ENCODE peak calls at places on chromosomes 16 and 17, in eight cellular contexts. W is GM12865, E is tibial nerve, S is fibroblast of pulmonary artery, U is heart left ventricle, F is adrenal gland, M is OCI-LY7, K is upper lobe of right lung. B is an unnamed sample.

GRCh38 chr16:55568151-55568693 is 1.7 kb downstream of the CAPNS2 start:
- DNase-seq in W (no peak), E (no peak), S (no peak), U (no peak), F (no peak), M (no peak), K (no peak), B (no peak)

GRCh38 chr17:27974531-27975145 is 67.8 kb upstream of the NLK start:
- DNase-seq in W (no peak), E (no peak), S (no peak), U (no peak), F (no peak), M (no peak), K (no peak), B (no peak)

GRCh38 chr17:43936434-43936833 is 5.8 kb downstream of the PPY start:
- DNase-seq in W (no peak), E (no peak), S (no peak), U (no peak), F (no peak), M (no peak), K (no peak), B (no peak)

GRCh38 chr17:44221862-44222111 is 2.3 kb upstream of the UBTF start:
- DNase-seq in W (no peak), E (no peak), S (no peak), U (no peak), F (no peak), M (no peak), K (peak), B (no peak)

GRCh38 chr16:78034530-78034929 is 12.2 kb downstream of the CLEC3A start:
- DNase-seq in W (peak), E (no peak), S (no peak), U (no peak), F (no peak), M (no peak), K (no peak), B (no peak)

GRCh38 chr17:17836250-17836817 is 452 bp downstream of the SREBF1 start:
- DNase-seq in W (peak), E (peak), S (peak), U (peak), F (peak), M (peak), K (peak), B (peak)

GRCh38 chr17:78610951-78611511 is 33.8 kb upstream of the DNAH17 start:
- DNase-seq in W (no peak), E (no peak), S (no peak), U (no peak), F (no peak), M (no peak), K (no peak), B (no peak)

GRCh38 chr17:70875729-70876344 is 706.5 kb downstream of the KCNJ2 start:
- DNase-seq in W (no peak), E (no peak), S (peak), U (no peak), F (no peak), M (no peak), K (no peak), B (no peak)

GRCh38 chr17:83144421-83145357 is 65.3 kb downstream of the METRNL start:
- DNase-seq in W (no peak), E (no peak), S (no peak), U (no peak), F (peak), M (no peak), K (no peak), B (peak)

GRCh38 chr17:74386397-74386796 is 19.1 kb downstream of the GPR142 start:
- DNase-seq in W (no peak), E (no peak), S (peak), U (peak), F (peak), M (no peak), K (no peak), B (no peak)

GRCh38 chr16:89139907-89140361 is 31.6 kb upstream of the CDH15 start:
- DNase-seq in W (no peak), E (no peak), S (no peak), U (no peak), F (no peak), M (no peak), K (peak), B (no peak)

GRCh38 chr16:86306046-86306644 is 204.2 kb upstream of the FOXF1 start:
- DNase-seq in W (no peak), E (no peak), S (no peak), U (no peak), F (no peak), M (no peak), K (no peak), B (no peak)

GRCh38 chr17:36578671-36579070 is 13.0 kb upstream of the DHRS11 start:
- DNase-seq in W (no peak), E (no peak), S (no peak), U (no peak), F (no peak), M (no peak), K (no peak), B (no peak)

GRCh38 chr17:73343168-73343634 is 31.4 kb upstream of the CDC42EP4 start:
- DNase-seq in W (no peak), E (peak), S (peak), U (peak), F (peak), M (no peak), K (no peak), B (peak)

GRCh38 chr16:2289282-2289681 is 21.4 kb upstream of the RNPS1 start:
- DNase-seq in W (no peak), E (no peak), S (no peak), U (no peak), F (no peak), M (no peak), K (peak), B (no peak)

GRCh38 chr17:68107373-68107772 is 71.8 kb downstream of the KPNA2 start:
- DNase-seq in W (no peak), E (no peak), S (no peak), U (no peak), F (no peak), M (no peak), K (no peak), B (no peak)

GRCh38 chr16:71846443-71846842 is 667 bp downstream of the ATXN1L start:
- DNase-seq in W (peak), E (no peak), S (no peak), U (no peak), F (peak), M (peak), K (no peak), B (peak)

GRCh38 chr16:67407788-67408452 is 8.4 kb downstream of the ZDHHC1 start:
- DNase-seq in W (no peak), E (no peak), S (no peak), U (no peak), F (no peak), M (no peak), K (no peak), B (no peak)
- TF ChIP-seq CTCF in W (no peak), E (no peak), S (no peak), U (no peak), F (no peak), M (no peak), K (no peak), B (no peak)

DNA sequence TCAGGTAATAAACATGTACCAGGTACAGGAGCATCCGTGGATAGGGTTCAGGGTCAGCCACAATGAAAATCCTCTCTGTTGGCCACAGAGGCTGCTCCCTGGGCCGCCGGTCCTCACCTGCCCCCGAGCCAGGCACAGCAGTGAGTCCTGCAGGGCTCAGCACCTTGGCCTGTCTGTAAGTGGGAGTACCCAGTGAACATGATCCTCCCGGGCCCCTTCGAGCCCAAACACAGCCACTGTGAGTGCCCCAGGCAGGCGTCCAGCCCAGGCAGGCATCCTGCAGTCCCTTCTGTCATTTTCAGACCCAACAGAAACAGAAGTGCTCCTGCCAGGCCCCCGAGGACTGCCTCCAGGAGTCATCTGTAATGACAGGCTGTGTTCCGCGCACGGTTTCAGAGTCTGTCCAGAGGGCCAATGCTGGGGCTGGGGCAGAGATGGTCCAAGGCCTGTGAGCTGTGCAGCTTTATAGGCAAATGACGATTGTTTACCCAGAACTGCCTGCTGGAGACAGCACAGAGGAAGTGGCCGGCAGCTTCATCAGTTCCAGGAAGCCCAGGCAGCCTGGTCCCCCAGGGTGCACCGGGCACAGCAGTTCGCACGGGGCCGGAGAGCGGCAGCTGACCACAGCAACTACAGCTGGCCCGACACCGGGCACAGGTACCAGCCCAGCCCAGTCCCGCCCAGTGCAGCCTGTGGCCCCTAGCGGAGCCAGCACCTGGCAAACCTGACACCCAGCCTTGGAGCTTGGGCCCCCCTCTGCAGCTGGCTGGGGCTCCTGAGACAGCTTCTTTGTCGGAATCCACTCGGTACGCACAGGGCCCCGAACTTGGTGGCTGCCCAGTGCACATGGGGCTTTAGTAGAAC is 13.2 kb downstream of the SLC7A5 start:
- DNase-seq in W (peak), E (no peak), S (peak), U (peak), F (peak), M (peak), K (peak), B (peak)
- TF ChIP-seq CTCF in W (no peak), E (no peak), S (no peak), U (no peak), F (no peak), M (no peak), K (no peak), B (no peak)

GRCh38 chr17:8255499-8255898 is 6.4 kb downstream of the PFAS start:
- DNase-seq in W (no peak), E (no peak), S (no peak), U (no peak), F (no peak), M (no peak), K (no peak), B (no peak)
- TF ChIP-seq CTCF in W (no peak), E (no peak), S (peak), U (no peak), F (no peak), M (peak), K (no peak), B (no peak)

GRCh38 chr16:85019659-85020245 is 7.8 kb upstream of the KIAA0513 start:
- DNase-seq in W (peak), E (no peak), S (no peak), U (no peak), F (no peak), M (no peak), K (peak), B (peak)
- TF ChIP-seq CTCF in W (no peak), E (no peak), S (no peak), U (no peak), F (no peak), M (no peak), K (no peak), B (no peak)

DNA sequence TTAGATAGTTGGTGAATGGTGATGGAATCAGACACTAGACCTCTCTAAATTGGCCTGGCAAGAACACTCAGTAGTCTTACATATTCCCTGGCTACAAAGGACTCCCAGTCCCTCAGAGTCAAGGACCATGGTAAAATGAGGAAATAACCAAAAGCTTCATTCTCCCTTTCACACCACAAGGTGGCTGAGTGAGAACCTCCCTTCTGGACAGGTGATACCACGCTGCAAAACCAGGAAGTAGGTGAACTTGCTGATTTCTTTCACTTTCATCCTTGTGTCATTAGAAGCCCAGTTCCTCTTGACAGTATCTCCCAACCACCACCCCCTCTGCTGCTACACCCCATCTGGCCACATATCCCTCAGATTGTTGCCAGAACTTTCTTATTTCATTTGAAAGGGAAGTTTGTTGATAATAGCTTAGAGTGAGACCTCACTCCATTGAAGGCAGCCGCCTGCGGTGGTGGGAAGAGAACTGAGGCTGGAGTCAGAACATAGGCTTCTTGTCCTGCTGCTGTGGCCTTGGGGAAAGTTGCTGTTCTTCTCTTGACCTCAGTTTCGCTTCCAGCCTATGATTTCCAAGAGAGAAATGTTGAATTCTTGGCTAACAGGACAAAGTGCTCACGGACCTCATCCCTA is 290.6 kb upstream of the CCL2 start:
- DNase-seq in W (peak), E (no peak), S (no peak), U (no peak), F (no peak), M (peak), K (no peak), B (no peak)
- TF ChIP-seq CTCF in W (peak), E (no peak), S (no peak), U (no peak), F (no peak), M (peak), K (peak), B (peak)

DNA sequence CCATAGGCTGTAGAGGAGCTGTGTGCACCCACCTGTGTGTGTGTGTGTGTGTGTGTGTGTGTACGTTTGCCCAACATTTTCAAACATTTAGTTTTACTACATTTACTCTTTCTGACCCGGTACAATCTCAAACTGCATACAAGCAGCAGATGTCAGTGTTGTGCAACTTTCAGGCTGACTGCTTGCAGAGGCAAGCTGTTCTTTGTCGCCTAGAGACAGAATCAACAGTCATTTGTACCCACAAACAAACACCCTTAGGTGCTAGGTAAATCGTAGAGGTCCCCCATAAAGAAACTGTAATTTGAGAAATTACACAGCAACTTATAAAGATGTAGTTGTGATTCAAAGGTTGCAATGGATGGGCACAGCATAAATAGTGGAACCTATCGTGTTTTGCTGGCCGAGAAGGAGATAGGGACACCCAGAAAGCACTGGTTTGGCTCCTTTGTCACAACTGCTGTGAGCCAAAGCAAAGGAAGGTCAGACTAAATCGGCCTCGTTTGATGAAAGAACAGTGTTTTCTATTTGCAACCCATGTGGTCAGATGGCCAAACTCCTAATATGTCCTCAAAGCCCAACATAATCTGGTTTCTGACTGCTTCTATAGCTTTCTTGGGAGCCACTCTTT is 478.4 kb downstream of the TOX3 start:
- DNase-seq in W (peak), E (no peak), S (peak), U (no peak), F (no peak), M (no peak), K (no peak), B (peak)
- TF ChIP-seq CTCF in W (peak), E (no peak), S (no peak), U (peak), F (no peak), M (peak), K (no peak), B (no peak)

DNA sequence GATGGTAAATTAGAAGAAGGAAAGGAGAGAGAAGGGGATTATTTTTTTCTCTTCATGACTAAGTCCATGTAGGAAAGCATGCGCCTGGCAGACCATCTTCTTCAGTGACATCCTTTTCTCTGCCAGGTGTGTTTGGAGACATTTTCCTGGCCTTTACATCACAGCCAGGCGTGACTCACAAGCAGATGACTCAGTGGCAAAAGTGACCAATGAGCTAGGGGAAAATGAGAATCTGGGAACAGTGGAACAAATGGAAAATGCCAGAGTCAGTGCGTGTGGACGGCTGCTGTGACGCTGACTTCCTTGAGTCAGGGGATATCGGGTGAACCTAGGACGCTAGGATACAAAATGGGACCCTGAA is 9.4 kb downstream of the KIAA0513 start:
- DNase-seq in W (no peak), E (no peak), S (peak), U (no peak), F (peak), M (no peak), K (no peak), B (no peak)
- TF ChIP-seq CTCF in W (no peak), E (no peak), S (no peak), U (no peak), F (no peak), M (no peak), K (no peak), B (no peak)

B was measured in mucosa of descending colon.